ENCODE peak calls at places on chromosomes 7 and 10, in seven cellular contexts. Y is activated CD4-positive, alpha-beta T cell treated with anti-CD3 and anti-CD28 coated beads for 24 hours; R is Panc1; S is psoas muscle; O is GDM1; U is DMS79; T is HCT116. G is an unnamed sample.

GRCh38 chr7:142808461-142808801 is 37.7 kb downstream of the PRSS2 start:
- DNase-seq in O (no peak), U (no peak), R (no peak), T (no peak), S (no peak), Y (no peak), G (no peak)

GRCh38 chr7:98323597-98324322 is 42.3 kb downstream of the BRI3 start:
- DNase-seq in Y (no peak), R (no peak), S (no peak), U (no peak), O (no peak), T (no peak), G (no peak)

GRCh38 chr10:66834802-66835201 is 91.0 kb upstream of the LRRTM3 start:
- DNase-seq in O (no peak), R (no peak), S (no peak), T (no peak), Y (no peak), U (no peak), G (no peak)

GRCh38 chr7:41911792-41912191 is 208.9 kb upstream of the INHBA start:
- DNase-seq in Y (no peak), U (no peak), T (no peak), R (no peak), S (no peak), O (no peak), G (no peak)

GRCh38 chr10:119509909-119510451 is 32.5 kb downstream of the RGS10 start:
- DNase-seq in R (no peak), U (no peak), O (no peak), S (peak), T (no peak), Y (no peak), G (peak)

GRCh38 chr7:136911362-136911761 is 42.9 kb downstream of the CHRM2 start:
- DNase-seq in R (peak), Y (no peak), U (no peak), S (no peak), O (no peak), T (no peak), G (no peak)

GRCh38 chr10:133474833-133475734 is 21.3 kb downstream of the SCART1 start:
- DNase-seq in U (no peak), O (no peak), T (no peak), Y (no peak), R (no peak), S (no peak), G (no peak)

GRCh38 chr10:124063736-124064135 is 29.7 kb downstream of the CHST15 start:
- DNase-seq in T (no peak), U (peak), Y (no peak), R (peak), O (no peak), S (no peak), G (peak)

GRCh38 chr10:131453772-131454634 is 142.5 kb upstream of the TCERG1L start:
- DNase-seq in Y (peak), T (peak), S (peak), U (no peak), R (no peak), O (peak), G (no peak)

GRCh38 chr10:95246582-95247051 is 44.2 kb downstream of the PDLIM1 start:
- DNase-seq in R (no peak), T (peak), S (peak), O (peak), U (no peak), Y (peak), G (peak)

GRCh38 chr10:125775491-125776106 is at the start of gene MMP21:
- DNase-seq in S (no peak), T (no peak), O (no peak), R (no peak), U (no peak), Y (no peak), G (no peak)

GRCh38 chr10:103837370-103838094 is 17.8 kb downstream of the SH3PXD2A start:
- DNase-seq in S (no peak), O (no peak), U (no peak), T (no peak), Y (no peak), R (no peak), G (no peak)

GRCh38 chr10:90871279-90871760 is 454 bp upstream of the RPP30 start:
- DNase-seq in O (peak), U (no peak), S (peak), Y (no peak), T (no peak), R (peak), G (peak)

GRCh38 chr7:41053830-41054229 is 649.1 kb downstream of the INHBA start:
- DNase-seq in T (no peak), Y (no peak), S (no peak), R (no peak), O (no peak), U (no peak), G (no peak)

GRCh38 chr10:11429439-11430052 is 181.9 kb downstream of the USP6NL start:
- DNase-seq in R (no peak), U (no peak), O (no peak), Y (no peak), S (no peak), T (no peak), G (no peak)

GRCh38 chr7:117375380-117375779 is 51.9 kb downstream of the ASZ1 start:
- DNase-seq in R (no peak), Y (no peak), S (no peak), T (no peak), O (no peak), U (no peak), G (no peak)

GRCh38 chr10:46255696-46256355 is 31.0 kb upstream of the ANTXRL start:
- DNase-seq in O (peak), R (no peak), U (peak), Y (peak), T (peak), S (peak), G (peak)

GRCh38 chr7:11533229-11533820 is 298.7 kb downstream of the THSD7A start:
- DNase-seq in R (no peak), S (no peak), U (no peak), Y (no peak), O (no peak), T (no peak), G (no peak)

GRCh38 chr7:51647931-51648351 is 331.3 kb upstream of the COBL start:
- DNase-seq in S (no peak), U (peak), T (no peak), R (no peak), O (no peak), Y (no peak), G (no peak)

GRCh38 chr7:129779602-129780256 is 168.2 kb downstream of the NRF1 start:
- DNase-seq in T (peak), Y (no peak), O (no peak), U (no peak), R (no peak), S (no peak), G (no peak)

GRCh38 chr10:67665491-67665890 is 30.5 kb downstream of the CTNNA3 start:
- DNase-seq in O (no peak), R (peak), Y (no peak), T (peak), U (no peak), S (peak), G (no peak)

GRCh38 chr10:44071479-44071878 is 313.4 kb downstream of the CXCL12 start:
- DNase-seq in S (no peak), T (no peak), O (no peak), R (no peak), Y (no peak), U (no peak), G (no peak)

GRCh38 chr7:51666751-51667150 is 350.1 kb upstream of the COBL start:
- DNase-seq in Y (no peak), S (no peak), O (no peak), T (no peak), U (no peak), R (no peak), G (no peak)

GRCh38 chr7:144386741-144387140 is 16.8 kb downstream of the NOBOX start:
- DNase-seq in O (no peak), T (no peak), R (no peak), Y (no peak), S (no peak), U (no peak), G (no peak)

GRCh38 chr10:34699904-34700303 is 115.2 kb downstream of the PARD3 start:
- DNase-seq in R (no peak), U (no peak), T (no peak), O (no peak), S (no peak), Y (no peak), G (no peak)

GRCh38 chr10:113712024-113712423 is 32.3 kb downstream of the CASP7 start:
- DNase-seq in O (no peak), Y (no peak), S (no peak), R (no peak), U (no peak), T (no peak), G (no peak)

GRCh38 chr10:106609867-106610266 is 554.6 kb downstream of the SORCS1 start:
- DNase-seq in S (no peak), Y (no peak), U (no peak), O (no peak), T (no peak), R (no peak), G (no peak)

GRCh38 chr10:28250782-28251181 is 52.1 kb downstream of the MPP7 start:
- DNase-seq in T (no peak), R (no peak), Y (no peak), U (no peak), O (no peak), S (no peak), G (no peak)

GRCh38 chr7:137032436-137032835 is 164.0 kb downstream of the CHRM2 start:
- DNase-seq in T (no peak), O (no peak), Y (no peak), U (no peak), S (no peak), R (no peak), G (no peak)

GRCh38 chr10:79019441-79019840 is 49.3 kb upstream of the ZMIZ1 start:
- DNase-seq in S (no peak), R (no peak), T (no peak), O (no peak), U (no peak), Y (no peak), G (no peak)